ENCODE peak calls at places on chromosomes 5 and 9, in ten cellular contexts. One of them, this sample, is unnamed.

GRCh38 chr9:98310752-98311392 is 55.4 kb upstream of the TBC1D2 start:
- DNase-seq in tibial nerve: no peak
- DNase-seq in PC-3: no peak
- DNase-seq in uterus: no peak
- DNase-seq in CD8-positive, alpha-beta memory T cell: no peak
- DNase-seq in caudate nucleus: no peak
- DNase-seq in mesendoderm: no peak
- DNase-seq in upper lobe of right lung: no peak
- DNase-seq in AG04450: no peak
- DNase-seq in right cardiac atrium: no peak
- DNase-seq in this sample: no peak

GRCh38 chr9:99050292-99050911 is 54.5 kb upstream of the TGFBR1 start:
- DNase-seq in tibial nerve: no peak
- DNase-seq in PC-3: peak; percentile 86
- DNase-seq in uterus: no peak
- DNase-seq in CD8-positive, alpha-beta memory T cell: no peak
- DNase-seq in caudate nucleus: no peak
- DNase-seq in mesendoderm: no peak
- DNase-seq in upper lobe of right lung: no peak
- DNase-seq in AG04450: no peak
- DNase-seq in right cardiac atrium: no peak
- DNase-seq in this sample: peak; percentile 81

GRCh38 chr9:94031946-94032345 is 52.3 kb upstream of the PTPDC1 start:
- DNase-seq in tibial nerve: no peak
- DNase-seq in PC-3: no peak
- DNase-seq in uterus: no peak
- DNase-seq in CD8-positive, alpha-beta memory T cell: no peak
- DNase-seq in caudate nucleus: no peak
- DNase-seq in mesendoderm: no peak
- DNase-seq in upper lobe of right lung: no peak
- DNase-seq in AG04450: no peak
- DNase-seq in right cardiac atrium: no peak
- DNase-seq in this sample: no peak

GRCh38 chr5:123164019-123164418 is 75.0 kb downstream of the PRDM6 start:
- DNase-seq in tibial nerve: no peak
- DNase-seq in PC-3: no peak
- DNase-seq in uterus: no peak
- DNase-seq in CD8-positive, alpha-beta memory T cell: no peak
- DNase-seq in caudate nucleus: no peak
- DNase-seq in mesendoderm: no peak
- DNase-seq in upper lobe of right lung: no peak
- DNase-seq in AG04450: no peak
- DNase-seq in right cardiac atrium: no peak
- DNase-seq in this sample: no peak

GRCh38 chr9:99356512-99356971 is 134.5 kb downstream of the SEC61B start:
- DNase-seq in tibial nerve: no peak
- DNase-seq in PC-3: no peak
- DNase-seq in uterus: no peak
- DNase-seq in CD8-positive, alpha-beta memory T cell: no peak
- DNase-seq in caudate nucleus: no peak
- DNase-seq in mesendoderm: no peak
- DNase-seq in upper lobe of right lung: peak; percentile 83
- DNase-seq in AG04450: no peak
- DNase-seq in right cardiac atrium: peak; percentile 77
- DNase-seq in this sample: no peak

GRCh38 chr5:60232051-60232794 is 338.7 kb upstream of the PDE4D start:
- DNase-seq in tibial nerve: no peak
- DNase-seq in PC-3: no peak
- DNase-seq in uterus: no peak
- DNase-seq in CD8-positive, alpha-beta memory T cell: no peak
- DNase-seq in caudate nucleus: no peak
- DNase-seq in mesendoderm: no peak
- DNase-seq in upper lobe of right lung: no peak
- DNase-seq in AG04450: no peak
- DNase-seq in right cardiac atrium: no peak
- DNase-seq in this sample: no peak

GRCh38 chr5:196350-196749 is 5.1 kb downstream of the LRRC14B start:
- DNase-seq in tibial nerve: no peak
- DNase-seq in PC-3: no peak
- DNase-seq in uterus: no peak
- DNase-seq in CD8-positive, alpha-beta memory T cell: no peak
- DNase-seq in caudate nucleus: no peak
- DNase-seq in mesendoderm: no peak
- DNase-seq in upper lobe of right lung: peak; percentile 27
- DNase-seq in AG04450: no peak
- DNase-seq in right cardiac atrium: peak; percentile 48
- DNase-seq in this sample: no peak

GRCh38 chr5:113117543-113118110 is 141.0 kb downstream of the DCP2 start:
- DNase-seq in tibial nerve: no peak
- DNase-seq in PC-3: no peak
- DNase-seq in uterus: no peak
- DNase-seq in CD8-positive, alpha-beta memory T cell: no peak
- DNase-seq in caudate nucleus: no peak
- DNase-seq in mesendoderm: no peak
- DNase-seq in upper lobe of right lung: no peak
- DNase-seq in AG04450: no peak
- DNase-seq in right cardiac atrium: no peak
- DNase-seq in this sample: no peak

GRCh38 chr5:133246376-133247144 is 194.7 kb downstream of the HSPA4 start:
- DNase-seq in tibial nerve: no peak
- DNase-seq in PC-3: peak; percentile 47
- DNase-seq in uterus: no peak
- DNase-seq in CD8-positive, alpha-beta memory T cell: no peak
- DNase-seq in caudate nucleus: no peak
- DNase-seq in mesendoderm: no peak
- DNase-seq in upper lobe of right lung: no peak
- DNase-seq in AG04450: no peak
- DNase-seq in right cardiac atrium: no peak
- DNase-seq in this sample: no peak

GRCh38 chr5:108124591-108124990 is 257.3 kb downstream of the FBXL17 start:
- DNase-seq in tibial nerve: no peak
- DNase-seq in PC-3: no peak
- DNase-seq in uterus: no peak
- DNase-seq in CD8-positive, alpha-beta memory T cell: no peak
- DNase-seq in caudate nucleus: no peak
- DNase-seq in mesendoderm: no peak
- DNase-seq in upper lobe of right lung: no peak
- DNase-seq in AG04450: no peak
- DNase-seq in right cardiac atrium: no peak
- DNase-seq in this sample: no peak

GRCh38 chr5:133934822-133935793 is 33.3 kb downstream of the C5orf15 start:
- DNase-seq in tibial nerve: no peak
- DNase-seq in PC-3: no peak
- DNase-seq in uterus: no peak
- DNase-seq in CD8-positive, alpha-beta memory T cell: no peak
- DNase-seq in caudate nucleus: no peak
- DNase-seq in mesendoderm: no peak
- DNase-seq in upper lobe of right lung: no peak
- DNase-seq in AG04450: no peak
- DNase-seq in right cardiac atrium: no peak
- DNase-seq in this sample: no peak

GRCh38 chr5:165497707-165498106 is 1992.3 kb downstream of the MAT2B start:
- DNase-seq in tibial nerve: no peak
- DNase-seq in PC-3: peak; percentile 49
- DNase-seq in uterus: no peak
- DNase-seq in CD8-positive, alpha-beta memory T cell: no peak
- DNase-seq in caudate nucleus: no peak
- DNase-seq in mesendoderm: peak; percentile 75
- DNase-seq in upper lobe of right lung: no peak
- DNase-seq in AG04450: no peak
- DNase-seq in right cardiac atrium: no peak
- DNase-seq in this sample: peak; percentile 5

DNA sequence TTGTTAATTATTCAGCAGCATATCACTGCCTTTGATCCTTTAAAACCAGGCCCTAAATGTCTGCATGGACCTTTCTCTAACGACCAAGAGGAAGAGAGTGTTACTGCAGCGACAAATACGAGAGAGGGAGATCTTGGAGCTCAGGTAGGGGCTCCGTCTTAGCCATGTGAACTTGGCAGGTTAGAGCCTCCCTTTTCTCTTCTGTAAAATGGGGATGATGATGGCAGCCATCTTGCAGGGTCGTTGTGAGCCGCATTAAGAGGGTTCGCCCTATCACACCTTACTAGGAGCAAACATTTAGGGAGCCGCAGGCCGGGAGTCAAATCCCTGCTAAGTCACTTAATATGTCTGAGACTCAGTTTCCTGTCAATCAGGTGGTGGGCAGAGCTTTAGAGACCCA is 1.6 kb downstream of the ENG start:
- DNase-seq in tibial nerve: no peak
- DNase-seq in PC-3: no peak
- DNase-seq in uterus: no peak
- DNase-seq in CD8-positive, alpha-beta memory T cell: no peak
- DNase-seq in caudate nucleus: no peak
- DNase-seq in mesendoderm: no peak
- DNase-seq in upper lobe of right lung: no peak
- DNase-seq in AG04450: no peak
- DNase-seq in right cardiac atrium: no peak
- DNase-seq in this sample: no peak
- H3K27ac ChIP-seq in tibial nerve: peak overlapping the region; percentile 8
- H3K27ac ChIP-seq in PC-3: no peak overlapping the region
- H3K27ac ChIP-seq in uterus: peak overlapping the region; percentile 89
- H3K27ac ChIP-seq in CD8-positive, alpha-beta memory T cell: no peak overlapping the region
- H3K27ac ChIP-seq in caudate nucleus: no peak overlapping the region
- H3K27ac ChIP-seq in mesendoderm: no peak overlapping the region
- H3K27ac ChIP-seq in upper lobe of right lung: peak overlapping the region; percentile 88
- H3K27ac ChIP-seq in AG04450: no peak overlapping the region
- H3K27ac ChIP-seq in right cardiac atrium: peak overlapping the region; percentile 91
- H3K27ac ChIP-seq in this sample: no peak overlapping the region

DNA sequence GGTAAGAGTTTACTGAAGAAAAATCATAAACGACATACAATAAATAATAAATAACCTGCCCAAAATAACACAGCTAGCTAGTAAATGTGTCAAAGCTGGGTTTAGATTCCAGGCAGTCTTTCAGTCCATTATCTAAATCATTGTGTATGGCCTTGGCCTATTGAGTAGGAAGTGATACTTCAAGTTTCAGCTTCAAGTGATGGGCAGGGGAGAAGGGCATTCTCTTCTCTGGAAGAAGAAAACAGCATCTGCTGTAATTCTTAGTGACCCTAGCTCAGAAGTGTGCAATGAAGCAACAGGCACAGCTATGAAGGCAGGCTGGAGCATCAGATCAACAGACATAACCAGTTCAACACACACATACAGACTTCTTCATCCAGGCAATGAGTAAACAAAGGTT is 42.5 kb downstream of the FNIP1 start:
- DNase-seq in tibial nerve: no peak
- DNase-seq in PC-3: no peak
- DNase-seq in uterus: no peak
- DNase-seq in CD8-positive, alpha-beta memory T cell: no peak
- DNase-seq in caudate nucleus: no peak
- DNase-seq in mesendoderm: no peak
- DNase-seq in upper lobe of right lung: no peak
- DNase-seq in AG04450: no peak
- DNase-seq in right cardiac atrium: no peak
- DNase-seq in this sample: no peak
- H3K27ac ChIP-seq in tibial nerve: no peak overlapping the region
- H3K27ac ChIP-seq in PC-3: no peak overlapping the region
- H3K27ac ChIP-seq in uterus: no peak overlapping the region
- H3K27ac ChIP-seq in CD8-positive, alpha-beta memory T cell: no peak overlapping the region
- H3K27ac ChIP-seq in caudate nucleus: no peak overlapping the region
- H3K27ac ChIP-seq in mesendoderm: no peak overlapping the region
- H3K27ac ChIP-seq in upper lobe of right lung: no peak overlapping the region
- H3K27ac ChIP-seq in AG04450: peak overlapping the region; percentile 11
- H3K27ac ChIP-seq in right cardiac atrium: no peak overlapping the region
- H3K27ac ChIP-seq in this sample: no peak overlapping the region

GRCh38 chr9:2015581-2016410 is 649 bp downstream of the SMARCA2 start:
- DNase-seq in tibial nerve: peak; percentile 15
- DNase-seq in PC-3: peak; percentile 10
- DNase-seq in uterus: peak; percentile 60
- DNase-seq in CD8-positive, alpha-beta memory T cell: peak; percentile 45
- DNase-seq in caudate nucleus: peak; percentile 32
- DNase-seq in mesendoderm: peak; percentile 57
- DNase-seq in upper lobe of right lung: peak; percentile 81
- DNase-seq in AG04450: no peak
- DNase-seq in right cardiac atrium: peak; percentile 88
- DNase-seq in this sample: no peak
- H3K27ac ChIP-seq in tibial nerve: peak overlapping the region; percentile 97
- H3K27ac ChIP-seq in PC-3: peak overlapping the region; percentile 34
- H3K27ac ChIP-seq in uterus: peak overlapping the region; percentile 91
- H3K27ac ChIP-seq in CD8-positive, alpha-beta memory T cell: peak overlapping the region; percentile 91
- H3K27ac ChIP-seq in caudate nucleus: peak overlapping the region; percentile 96
- H3K27ac ChIP-seq in mesendoderm: no peak overlapping the region
- H3K27ac ChIP-seq in upper lobe of right lung: peak overlapping the region; percentile 95
- H3K27ac ChIP-seq in AG04450: peak overlapping the region; percentile 34
- H3K27ac ChIP-seq in right cardiac atrium: peak overlapping the region; percentile 85
- H3K27ac ChIP-seq in this sample: no peak overlapping the region

GRCh38 chr9:34334337-34334824 is 5.0 kb downstream of the NUDT2 start:
- DNase-seq in tibial nerve: no peak
- DNase-seq in PC-3: no peak
- DNase-seq in uterus: no peak
- DNase-seq in CD8-positive, alpha-beta memory T cell: no peak
- DNase-seq in caudate nucleus: peak; percentile 47
- DNase-seq in mesendoderm: peak; percentile 93
- DNase-seq in upper lobe of right lung: no peak
- DNase-seq in AG04450: no peak
- DNase-seq in right cardiac atrium: no peak
- DNase-seq in this sample: no peak
- H3K27ac ChIP-seq in tibial nerve: no peak overlapping the region
- H3K27ac ChIP-seq in PC-3: no peak overlapping the region
- H3K27ac ChIP-seq in uterus: no peak overlapping the region
- H3K27ac ChIP-seq in CD8-positive, alpha-beta memory T cell: no peak overlapping the region
- H3K27ac ChIP-seq in caudate nucleus: peak overlapping the region; percentile 99
- H3K27ac ChIP-seq in mesendoderm: peak overlapping the region; percentile 29
- H3K27ac ChIP-seq in upper lobe of right lung: no peak overlapping the region
- H3K27ac ChIP-seq in AG04450: no peak overlapping the region
- H3K27ac ChIP-seq in right cardiac atrium: no peak overlapping the region
- H3K27ac ChIP-seq in this sample: no peak overlapping the region

GRCh38 chr5:145872914-145873313 is at the start of gene GRXCR2:
- DNase-seq in tibial nerve: no peak
- DNase-seq in PC-3: no peak
- DNase-seq in uterus: no peak
- DNase-seq in CD8-positive, alpha-beta memory T cell: no peak
- DNase-seq in caudate nucleus: no peak
- DNase-seq in mesendoderm: no peak
- DNase-seq in upper lobe of right lung: no peak
- DNase-seq in AG04450: no peak
- DNase-seq in right cardiac atrium: no peak
- DNase-seq in this sample: no peak
- H3K27ac ChIP-seq in tibial nerve: no peak within 1 kb of the TSS
- H3K27ac ChIP-seq in PC-3: no peak within 1 kb of the TSS
- H3K27ac ChIP-seq in uterus: no peak within 1 kb of the TSS
- H3K27ac ChIP-seq in CD8-positive, alpha-beta memory T cell: no peak within 1 kb of the TSS
- H3K27ac ChIP-seq in caudate nucleus: no peak within 1 kb of the TSS
- H3K27ac ChIP-seq in mesendoderm: no peak within 1 kb of the TSS
- H3K27ac ChIP-seq in upper lobe of right lung: no peak within 1 kb of the TSS
- H3K27ac ChIP-seq in AG04450: no peak within 1 kb of the TSS
- H3K27ac ChIP-seq in right cardiac atrium: no peak within 1 kb of the TSS
- H3K27ac ChIP-seq in this sample: no peak within 1 kb of the TSS

This sample was measured in Panc1.